ENCODE peak calls at places on chromosomes 16 and 17, in six cellular contexts. One of them, this sample, is unnamed.

GRCh38 chr16:17273142-17273561 is 197.6 kb downstream of the XYLT1 start:
- DNase-seq in heart right ventricle: no peak
- DNase-seq in adrenal gland: peak; percentile 70
- DNase-seq in neural progenitor cell: no peak
- DNase-seq in MCF 10A: peak; percentile 20
- DNase-seq in tibial nerve: peak; percentile 38
- DNase-seq in this sample: no peak

GRCh38 chr16:85626191-85626951 is 13.2 kb downstream of the GSE1 start:
- DNase-seq in MCF 10A: no peak
- DNase-seq in tibial nerve: no peak
- DNase-seq in neural progenitor cell: peak; percentile 92
- DNase-seq in adrenal gland: peak; percentile 70
- DNase-seq in heart right ventricle: no peak
- DNase-seq in this sample: peak; percentile 51

GRCh38 chr16:674968-675883 is at the start of gene RHBDL1:
- DNase-seq in adrenal gland: no peak
- DNase-seq in neural progenitor cell: peak; percentile 61
- DNase-seq in MCF 10A: no peak
- DNase-seq in heart right ventricle: peak; percentile 61
- DNase-seq in tibial nerve: no peak
- DNase-seq in this sample: peak; percentile 52

GRCh38 chr17:79106958-79107357 is 32.3 kb downstream of the ENGASE start:
- DNase-seq in adrenal gland: no peak
- DNase-seq in neural progenitor cell: no peak
- DNase-seq in heart right ventricle: no peak
- DNase-seq in MCF 10A: no peak
- DNase-seq in tibial nerve: no peak
- DNase-seq in this sample: no peak

GRCh38 chr17:7929158-7930029 is at the start of gene KCNAB3:
- DNase-seq in neural progenitor cell: peak; percentile 95
- DNase-seq in adrenal gland: peak; percentile 45
- DNase-seq in MCF 10A: no peak
- DNase-seq in heart right ventricle: peak; percentile 45
- DNase-seq in tibial nerve: no peak
- DNase-seq in this sample: peak; percentile 86

GRCh38 chr17:49414622-49415350 is at the start of gene PHB1:
- DNase-seq in heart right ventricle: peak; percentile 92
- DNase-seq in neural progenitor cell: peak; percentile 99
- DNase-seq in tibial nerve: peak; percentile 94
- DNase-seq in adrenal gland: peak; percentile 95
- DNase-seq in MCF 10A: peak; percentile 98
- DNase-seq in this sample: peak; percentile 91

GRCh38 chr17:45757431-45758218 is 26.5 kb upstream of the CRHR1 start:
- DNase-seq in tibial nerve: no peak
- DNase-seq in MCF 10A: peak; percentile 9
- DNase-seq in heart right ventricle: no peak
- DNase-seq in neural progenitor cell: no peak
- DNase-seq in adrenal gland: no peak
- DNase-seq in this sample: no peak

GRCh38 chr16:11359370-11359769 is 14.1 kb downstream of the RMI2 start:
- DNase-seq in tibial nerve: no peak
- DNase-seq in neural progenitor cell: no peak
- DNase-seq in heart right ventricle: no peak
- DNase-seq in adrenal gland: peak; percentile 61
- DNase-seq in MCF 10A: peak; percentile 31
- DNase-seq in this sample: peak; percentile 21

GRCh38 chr17:53516643-53517042 is 306.1 kb upstream of the KIF2B start:
- DNase-seq in MCF 10A: peak; percentile 35
- DNase-seq in heart right ventricle: no peak
- DNase-seq in neural progenitor cell: peak; percentile 46
- DNase-seq in adrenal gland: no peak
- DNase-seq in tibial nerve: no peak
- DNase-seq in this sample: no peak

GRCh38 chr17:47276868-47277267 is 23.2 kb downstream of the ITGB3 start:
- DNase-seq in tibial nerve: peak; percentile 69
- DNase-seq in MCF 10A: peak; percentile 81
- DNase-seq in neural progenitor cell: peak; percentile 70
- DNase-seq in heart right ventricle: peak; percentile 68
- DNase-seq in adrenal gland: peak; percentile 81
- DNase-seq in this sample: peak; percentile 39

GRCh38 chr16:14399397-14400284 is 230.4 kb downstream of the PARN start:
- DNase-seq in MCF 10A: peak; percentile 66
- DNase-seq in neural progenitor cell: peak; percentile 24
- DNase-seq in tibial nerve: peak; percentile 56
- DNase-seq in heart right ventricle: peak; percentile 25
- DNase-seq in adrenal gland: peak; percentile 86
- DNase-seq in this sample: peak; percentile 27

GRCh38 chr16:53864819-53865491 is 161.0 kb downstream of the FTO start:
- DNase-seq in neural progenitor cell: no peak
- DNase-seq in tibial nerve: no peak
- DNase-seq in heart right ventricle: no peak
- DNase-seq in adrenal gland: no peak
- DNase-seq in MCF 10A: peak; percentile 70
- DNase-seq in this sample: no peak

GRCh38 chr16:31868701-31869167 is 4.9 kb upstream of the ZNF267 start:
- DNase-seq in MCF 10A: peak; percentile 81
- DNase-seq in neural progenitor cell: peak; percentile 80
- DNase-seq in adrenal gland: peak; percentile 82
- DNase-seq in heart right ventricle: peak; percentile 63
- DNase-seq in tibial nerve: peak; percentile 99
- DNase-seq in this sample: peak; percentile 83

GRCh38 chr16:63038563-63039131 is 1002.4 kb upstream of the CDH8 start:
- DNase-seq in MCF 10A: no peak
- DNase-seq in neural progenitor cell: no peak
- DNase-seq in tibial nerve: no peak
- DNase-seq in heart right ventricle: no peak
- DNase-seq in adrenal gland: no peak
- DNase-seq in this sample: no peak

GRCh38 chr17:11925271-11926021 is 71.8 kb downstream of the ZNF18 start:
- DNase-seq in neural progenitor cell: no peak
- DNase-seq in MCF 10A: no peak
- DNase-seq in tibial nerve: no peak
- DNase-seq in adrenal gland: peak; percentile 31
- DNase-seq in heart right ventricle: peak; percentile 18
- DNase-seq in this sample: no peak

GRCh38 chr17:79844869-79845600 is 5.8 kb upstream of the CBX4 start:
- DNase-seq in tibial nerve: no peak
- DNase-seq in MCF 10A: peak; percentile 33
- DNase-seq in adrenal gland: peak; percentile 43
- DNase-seq in neural progenitor cell: peak; percentile 85
- DNase-seq in heart right ventricle: peak; percentile 71
- DNase-seq in this sample: peak; percentile 71

GRCh38 chr17:8954339-8954738 is 11.2 kb downstream of the PIK3R5 start:
- DNase-seq in adrenal gland: peak; percentile 48
- DNase-seq in MCF 10A: no peak
- DNase-seq in tibial nerve: peak; percentile 62
- DNase-seq in heart right ventricle: peak; percentile 56
- DNase-seq in neural progenitor cell: peak; percentile 22
- DNase-seq in this sample: no peak

GRCh38 chr17:1232786-1233185 is 37.5 kb upstream of the BHLHA9 start:
- DNase-seq in MCF 10A: peak; percentile 24
- DNase-seq in adrenal gland: no peak
- DNase-seq in tibial nerve: no peak
- DNase-seq in heart right ventricle: no peak
- DNase-seq in neural progenitor cell: no peak
- DNase-seq in this sample: no peak

GRCh38 chr16:46826618-46827017 is 4.4 kb downstream of the C16orf87 start:
- DNase-seq in neural progenitor cell: no peak
- DNase-seq in adrenal gland: no peak
- DNase-seq in tibial nerve: no peak
- DNase-seq in MCF 10A: peak; percentile 16
- DNase-seq in heart right ventricle: no peak
- DNase-seq in this sample: no peak

GRCh38 chr17:79988163-79988971 is 47.3 kb downstream of the TBC1D16 start:
- DNase-seq in MCF 10A: peak; percentile 71
- DNase-seq in adrenal gland: peak; percentile 69
- DNase-seq in neural progenitor cell: no peak
- DNase-seq in heart right ventricle: no peak
- DNase-seq in tibial nerve: no peak
- DNase-seq in this sample: no peak

GRCh38 chr17:79878346-79878745 is 39.1 kb upstream of the CBX4 start:
- DNase-seq in tibial nerve: no peak
- DNase-seq in adrenal gland: no peak
- DNase-seq in heart right ventricle: no peak
- DNase-seq in neural progenitor cell: no peak
- DNase-seq in MCF 10A: no peak
- DNase-seq in this sample: no peak

GRCh38 chr17:57403241-57403640 is 146.9 kb downstream of the MSI2 start:
- DNase-seq in adrenal gland: no peak
- DNase-seq in tibial nerve: no peak
- DNase-seq in heart right ventricle: no peak
- DNase-seq in neural progenitor cell: no peak
- DNase-seq in MCF 10A: no peak
- DNase-seq in this sample: no peak

GRCh38 chr17:57402691-57403090 is 146.4 kb downstream of the MSI2 start:
- DNase-seq in tibial nerve: no peak
- DNase-seq in neural progenitor cell: no peak
- DNase-seq in MCF 10A: no peak
- DNase-seq in adrenal gland: no peak
- DNase-seq in heart right ventricle: no peak
- DNase-seq in this sample: no peak

GRCh38 chr17:57404807-57405485 is 148.6 kb downstream of the MSI2 start:
- DNase-seq in tibial nerve: no peak
- DNase-seq in adrenal gland: no peak
- DNase-seq in neural progenitor cell: no peak
- DNase-seq in MCF 10A: no peak
- DNase-seq in heart right ventricle: no peak
- DNase-seq in this sample: no peak

GRCh38 chr17:57405486-57406072 is 149.3 kb downstream of the MSI2 start:
- DNase-seq in tibial nerve: no peak
- DNase-seq in MCF 10A: no peak
- DNase-seq in adrenal gland: no peak
- DNase-seq in neural progenitor cell: peak; percentile 19
- DNase-seq in heart right ventricle: no peak
- DNase-seq in this sample: no peak

DNA sequence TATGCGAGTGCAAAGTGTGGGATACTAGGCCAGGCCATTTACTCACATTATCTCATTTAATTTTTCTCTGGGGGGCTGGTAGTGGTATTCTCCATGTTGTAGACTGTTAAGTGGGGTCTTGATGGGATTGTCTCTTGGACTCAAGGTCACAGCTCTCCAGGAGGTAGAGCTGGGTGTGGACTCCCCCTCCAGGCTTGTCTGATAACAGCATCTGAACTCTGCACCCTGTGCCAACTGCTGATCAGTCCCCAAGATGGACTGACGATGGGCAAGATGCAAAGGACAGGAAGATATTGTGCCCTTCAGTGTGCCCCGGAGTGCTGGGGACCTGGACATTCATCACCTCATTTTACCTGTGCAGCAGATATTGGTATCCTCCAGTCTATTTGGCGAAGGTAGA is 147.8 kb downstream of the MSI2 start:
- DNase-seq in MCF 10A: peak; percentile 6
- DNase-seq in adrenal gland: no peak
- DNase-seq in neural progenitor cell: no peak
- DNase-seq in tibial nerve: no peak
- DNase-seq in heart right ventricle: no peak
- DNase-seq in this sample: no peak
- TF ChIP-seq CTCF in MCF 10A: no peak
- TF ChIP-seq CTCF in adrenal gland: no peak
- TF ChIP-seq CTCF in neural progenitor cell: no peak
- TF ChIP-seq CTCF in tibial nerve: no peak
- TF ChIP-seq CTCF in heart right ventricle: no peak
- TF ChIP-seq CTCF in this sample: no peak

DNA sequence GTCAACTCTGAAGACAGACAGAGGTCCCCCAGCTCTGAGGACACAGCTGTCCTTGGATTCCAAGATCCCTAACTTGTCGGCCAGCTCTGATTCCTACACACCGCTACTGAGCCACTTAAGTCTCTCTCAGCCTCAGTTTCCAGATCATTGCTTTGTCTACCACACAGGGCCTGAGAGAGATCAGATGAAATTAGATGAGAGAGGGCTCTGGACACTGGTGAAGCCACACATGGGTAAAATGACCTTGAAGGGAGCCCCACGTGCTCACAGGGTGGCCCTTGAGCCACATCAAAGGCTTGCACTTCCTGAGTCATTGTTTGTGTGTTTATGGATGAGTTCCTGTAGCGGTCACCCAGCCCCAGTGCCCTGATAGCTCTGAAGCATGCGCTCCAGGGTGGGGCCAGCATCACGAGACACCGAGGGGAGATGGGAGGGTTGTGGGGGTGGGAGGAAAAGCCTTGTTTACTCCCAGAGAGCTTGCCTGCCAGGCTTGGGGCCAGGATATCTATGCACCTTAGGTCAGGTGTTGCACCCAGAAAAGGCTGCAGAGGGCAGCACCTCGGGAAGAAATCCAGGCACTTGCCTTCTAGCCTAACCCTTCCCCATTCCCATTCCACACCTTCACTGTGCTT is 32.7 kb upstream of the SLC6A2 start:
- DNase-seq in neural progenitor cell: peak; percentile 50
- DNase-seq in MCF 10A: peak; percentile 45
- DNase-seq in heart right ventricle: no peak
- DNase-seq in tibial nerve: no peak
- DNase-seq in adrenal gland: peak; percentile 36
- DNase-seq in this sample: peak; percentile 13
- TF ChIP-seq CTCF in neural progenitor cell: peak; percentile 58
- TF ChIP-seq CTCF in MCF 10A: no peak
- TF ChIP-seq CTCF in heart right ventricle: peak; percentile 15
- TF ChIP-seq CTCF in tibial nerve: no peak
- TF ChIP-seq CTCF in adrenal gland: peak; percentile 30
- TF ChIP-seq CTCF in this sample: peak; percentile 24

DNA sequence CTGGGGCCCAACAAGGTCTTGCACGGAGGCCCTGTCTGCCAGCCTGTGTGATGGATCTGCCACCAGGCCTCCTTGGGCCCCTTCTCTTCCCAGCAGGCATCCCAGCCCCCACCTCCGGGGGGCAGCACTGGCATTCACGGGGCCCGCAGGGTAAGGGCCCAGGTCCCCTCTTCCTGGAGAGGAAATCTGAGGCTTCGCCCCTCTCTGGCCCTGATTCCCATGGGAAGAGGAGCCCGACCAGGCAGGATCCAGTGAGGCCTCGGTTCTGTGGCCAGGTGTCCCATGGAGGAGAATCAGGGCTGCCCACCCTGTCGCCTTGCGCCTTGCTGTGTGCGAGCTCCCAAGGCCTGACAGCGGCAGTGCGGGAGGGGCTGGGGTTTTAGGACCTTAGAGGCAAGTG is 48.4 kb downstream of the PDPK1 start:
- DNase-seq in neural progenitor cell: peak; percentile 8
- DNase-seq in adrenal gland: peak; percentile 12
- DNase-seq in tibial nerve: no peak
- DNase-seq in heart right ventricle: no peak
- DNase-seq in MCF 10A: no peak
- DNase-seq in this sample: no peak
- TF ChIP-seq CTCF in neural progenitor cell: peak; percentile 33
- TF ChIP-seq CTCF in adrenal gland: no peak
- TF ChIP-seq CTCF in tibial nerve: no peak
- TF ChIP-seq CTCF in heart right ventricle: peak; percentile 17
- TF ChIP-seq CTCF in MCF 10A: no peak
- TF ChIP-seq CTCF in this sample: peak; percentile 11

DNA sequence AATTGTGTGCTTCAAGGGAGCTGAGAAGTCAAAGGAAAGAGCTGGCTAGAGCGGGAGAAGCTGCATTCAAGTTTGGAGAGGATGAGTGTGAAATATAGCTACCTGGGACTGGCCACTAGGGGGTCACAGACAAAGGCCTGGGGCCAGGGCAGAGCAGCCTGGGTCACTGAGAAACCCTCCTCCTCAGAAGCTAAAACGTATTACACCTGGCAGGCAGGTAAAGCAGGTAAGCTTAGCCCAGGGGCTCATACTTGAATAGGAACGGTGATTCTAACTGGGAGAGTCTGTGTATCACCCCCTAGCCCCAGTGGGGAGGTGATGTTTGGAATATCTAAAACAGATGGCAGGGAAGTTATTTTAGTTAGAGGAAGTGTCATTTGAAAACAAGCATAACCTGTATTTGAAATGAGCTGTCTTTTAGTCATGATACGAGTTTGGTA is 6.8 kb downstream of the KRT37 start:
- DNase-seq in heart right ventricle: no peak
- DNase-seq in MCF 10A: peak; percentile 34
- DNase-seq in adrenal gland: no peak
- DNase-seq in tibial nerve: no peak
- DNase-seq in neural progenitor cell: peak; percentile 35
- DNase-seq in this sample: no peak
- TF ChIP-seq CTCF in heart right ventricle: no peak
- TF ChIP-seq CTCF in MCF 10A: peak; percentile 37
- TF ChIP-seq CTCF in adrenal gland: no peak
- TF ChIP-seq CTCF in tibial nerve: no peak
- TF ChIP-seq CTCF in neural progenitor cell: peak; percentile 55
- TF ChIP-seq CTCF in this sample: peak; percentile 40